ENCODE peak calls at places on chromosome 16, in four cellular contexts. M is Right ventricle myocardium superior, H is EL, C is left ventricle myocardium inferior. R is an unnamed sample.

GRCh38 chr16:72317378-72317777 is 145.4 kb upstream of the PMFBP1 start:
- DNase-seq in C (no peak), M (no peak), H (no peak), R (no peak)

GRCh38 chr16:74291577-74292208 is 4.9 kb upstream of the PSMD7 start:
- DNase-seq in M (no peak), H (peak; percentile 70), C (no peak), R (no peak)

GRCh38 chr16:84448444-84448843 is 56.0 kb downstream of the MEAK7 start:
- DNase-seq in H (no peak), C (no peak), M (no peak), R (no peak)

GRCh38 chr16:69619514-69619913 is 53.7 kb downstream of the NFAT5 start:
- DNase-seq in M (no peak), H (no peak), C (no peak), R (no peak)

GRCh38 chr16:54946909-54947308 is 16.2 kb downstream of the IRX5 start:
- DNase-seq in H (no peak), M (no peak), C (no peak), R (no peak)

GRCh38 chr16:73890524-73891500 is 405.8 kb upstream of the PSMD7 start:
- DNase-seq in H (no peak), M (no peak), C (no peak), R (no peak)

GRCh38 chr16:5187402-5187952 is 89.9 kb upstream of the EEF2KMT start:
- DNase-seq in H (no peak), M (no peak), C (no peak), R (no peak)

GRCh38 chr16:68144008-68144407 is 58.8 kb downstream of the NFATC3 start:
- DNase-seq in C (no peak), M (no peak), H (no peak), R (no peak)